ENCODE peak calls at places on chromosomes 16 and 17, in seven cellular contexts. N is neuronal stem cell, I is H9, A is IMR-90, D is mesendoderm, X is mesenchymal stem cell, B is H1. G is an unnamed sample. For H3K79me1, the result is how much of the 10 kb centered on the place peaks cover.

GRCh38 chr16:11342021-11342855 is 3.0 kb upstream of the RMI2 start:
- DNase-seq in D (no peak), X (no peak), A (no peak), B (no peak), I (no peak), N (no peak), G (no peak)

GRCh38 chr17:82092628-82092994 is 5.4 kb downstream of the FASN start:
- DNase-seq in X (no peak), A (no peak), B (no peak), I (no peak), N (no peak), D (no peak), G (no peak)

GRCh38 chr16:23479138-23479537 is 26.1 kb upstream of the COG7 start:
- DNase-seq in B (no peak), D (no peak), X (no peak), A (no peak), N (no peak), I (no peak), G (no peak)

GRCh38 chr17:65071861-65072260 is 15.3 kb upstream of the GNA13 start:
- DNase-seq in N (no peak), I (no peak), A (peak), D (no peak), B (no peak), X (no peak), G (no peak)

GRCh38 chr17:4721203-4722135 is 9.8 kb upstream of the MED11 start:
- DNase-seq in D (no peak), B (no peak), X (no peak), I (no peak), A (peak), N (no peak), G (no peak)

GRCh38 chr16:71933913-71934696 is 38.8 kb downstream of the IST1 start:
- DNase-seq in D (no peak), N (no peak), B (no peak), I (no peak), X (peak), A (peak), G (no peak)

GRCh38 chr16:30894540-30895368 is 877 bp upstream of the BCL7C start:
- DNase-seq in A (no peak), N (no peak), X (peak), I (no peak), B (no peak), D (no peak), G (no peak)

GRCh38 chr17:75487351-75488070 is 27.8 kb downstream of the CASKIN2 start:
- DNase-seq in D (peak), X (peak), I (no peak), N (no peak), A (no peak), B (no peak), G (no peak)

GRCh38 chr16:84065536-84066132 is 23.0 kb upstream of the SLC38A8 start:
- DNase-seq in A (peak), D (peak), N (no peak), I (peak), X (peak), B (no peak), G (peak)

GRCh38 chr16:68707341-68708152 is 29.5 kb upstream of the CDH1 start:
- DNase-seq in X (peak), D (peak), N (peak), I (peak), B (peak), A (no peak), G (peak)

GRCh38 chr17:14428640-14429029 is 127.8 kb downstream of the HS3ST3B1 start:
- DNase-seq in A (no peak), B (no peak), X (no peak), N (no peak), D (no peak), I (no peak), G (no peak)

GRCh38 chr17:17748179-17748578 is 66.9 kb downstream of the RAI1 start:
- DNase-seq in B (no peak), N (no peak), A (no peak), X (no peak), D (no peak), I (no peak), G (no peak)

GRCh38 chr17:2194778-2195417 is 108.7 kb downstream of the SMG6 start:
- DNase-seq in A (no peak), I (peak), B (peak), N (no peak), D (peak), X (no peak), G (no peak)

GRCh38 chr16:23710504-23710903 is 2.5 kb downstream of the ERN2 start:
- DNase-seq in B (no peak), D (no peak), A (no peak), I (no peak), N (no peak), X (no peak), G (no peak)

GRCh38 chr16:67731071-67731810 is 12.1 kb upstream of the GFOD2 start:
- DNase-seq in A (no peak), I (no peak), N (no peak), D (no peak), X (no peak), B (no peak), G (no peak)

GRCh38 chr17:7851438-7852261 is 3.2 kb upstream of the TMEM88 start:
- DNase-seq in B (peak), D (peak), N (peak), X (peak), I (peak), A (peak), G (peak)

GRCh38 chr16:86470964-86471363 is 39.4 kb upstream of the FOXF1 start:
- DNase-seq in N (no peak), X (no peak), D (no peak), I (no peak), B (no peak), A (no peak), G (no peak)
- H3K4ac ChIP-seq in N (no peak), X (no peak), D (no peak), I (no peak), B (no peak), A (peak), G (no peak)

DNA sequence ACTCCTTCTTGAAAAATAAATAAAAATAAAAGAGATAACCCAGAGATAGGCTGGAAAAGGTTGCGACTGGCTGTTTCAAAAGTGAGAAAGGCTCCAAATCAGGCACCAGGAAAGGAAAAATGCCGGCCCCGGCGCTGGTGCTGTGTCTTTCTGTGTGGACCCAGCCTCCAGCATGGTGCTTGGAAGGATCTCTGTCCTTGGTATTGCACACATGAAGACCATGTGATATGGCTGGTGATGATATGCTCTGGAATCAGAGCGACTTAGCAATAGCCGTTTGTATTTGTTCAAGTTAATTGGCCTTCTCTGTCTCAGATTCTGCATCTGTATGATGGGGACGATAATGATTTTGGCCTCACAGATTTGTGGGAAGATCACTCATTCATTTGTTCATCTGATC is 3.4 kb downstream of the WSCD1 start:
- DNase-seq in I (no peak), N (no peak), A (no peak), D (no peak), X (no peak), B (no peak), G (no peak)
- H3K79me1 ChIP-seq in I (under half), N (under half), A (under half), D (under half), X (under half), B (under half), G (under half)

GRCh38 chr16:1181715-1182671 is 29.1 kb downstream of the CACNA1H start:
- DNase-seq in N (no peak), X (peak), D (no peak), B (no peak), A (peak), I (no peak), G (peak)

GRCh38 chr16:1184156-1184868 is 31.4 kb downstream of the CACNA1H start:
- DNase-seq in A (no peak), B (no peak), I (no peak), X (no peak), D (peak), N (no peak), G (peak)

GRCh38 chr16:1188781-1189189 is 35.9 kb downstream of the CACNA1H start:
- DNase-seq in B (peak), X (peak), I (peak), D (peak), N (peak), A (peak), G (peak)

GRCh38 chr16:1183235-1183907 is 30.5 kb downstream of the CACNA1H start:
- DNase-seq in B (no peak), N (no peak), X (peak), I (no peak), A (peak), D (peak), G (peak)

DNA sequence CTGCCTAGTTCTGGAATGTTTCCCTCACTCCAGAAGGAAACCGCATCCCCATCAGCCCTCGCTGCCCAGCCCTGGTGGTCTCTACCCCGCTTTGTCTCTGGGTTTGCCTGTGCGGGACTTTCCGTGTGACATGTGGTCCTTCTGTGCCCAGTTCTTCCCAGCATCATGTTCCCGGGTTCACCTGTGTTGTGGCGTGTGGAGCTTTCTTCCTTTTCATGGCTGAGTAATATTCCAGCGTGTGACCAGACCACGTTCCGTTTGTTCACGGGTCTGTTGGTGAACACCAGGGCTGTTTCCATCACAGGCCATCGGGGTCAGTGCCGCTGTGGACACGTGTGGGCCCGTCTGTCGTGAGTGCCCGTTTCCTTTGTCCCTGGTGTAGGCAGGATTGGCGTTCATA is 32.1 kb downstream of the CACNA1H start:
- DNase-seq in B (no peak), X (no peak), A (no peak), D (no peak), I (no peak), N (no peak), G (no peak)
- H3K4ac ChIP-seq in B (no peak), X (no peak), A (no peak), D (no peak), I (no peak), N (no peak), G (no peak)

GRCh38 chr17:47674503-47674902 is 19.5 kb upstream of the TBKBP1 start:
- DNase-seq in A (no peak), D (no peak), I (no peak), X (no peak), B (no peak), N (no peak), G (no peak)

GRCh38 chr17:47676199-47676472 is 17.8 kb upstream of the TBKBP1 start:
- DNase-seq in I (no peak), N (no peak), B (no peak), X (no peak), A (no peak), D (no peak), G (no peak)

GRCh38 chr17:47676510-47676909 is 17.5 kb upstream of the TBKBP1 start:
- DNase-seq in X (no peak), N (no peak), D (no peak), B (no peak), A (no peak), I (no peak), G (no peak)

GRCh38 chr17:47678196-47678595 is 15.8 kb upstream of the TBKBP1 start:
- DNase-seq in N (no peak), I (no peak), B (no peak), X (no peak), D (no peak), A (no peak), G (no peak)

DNA sequence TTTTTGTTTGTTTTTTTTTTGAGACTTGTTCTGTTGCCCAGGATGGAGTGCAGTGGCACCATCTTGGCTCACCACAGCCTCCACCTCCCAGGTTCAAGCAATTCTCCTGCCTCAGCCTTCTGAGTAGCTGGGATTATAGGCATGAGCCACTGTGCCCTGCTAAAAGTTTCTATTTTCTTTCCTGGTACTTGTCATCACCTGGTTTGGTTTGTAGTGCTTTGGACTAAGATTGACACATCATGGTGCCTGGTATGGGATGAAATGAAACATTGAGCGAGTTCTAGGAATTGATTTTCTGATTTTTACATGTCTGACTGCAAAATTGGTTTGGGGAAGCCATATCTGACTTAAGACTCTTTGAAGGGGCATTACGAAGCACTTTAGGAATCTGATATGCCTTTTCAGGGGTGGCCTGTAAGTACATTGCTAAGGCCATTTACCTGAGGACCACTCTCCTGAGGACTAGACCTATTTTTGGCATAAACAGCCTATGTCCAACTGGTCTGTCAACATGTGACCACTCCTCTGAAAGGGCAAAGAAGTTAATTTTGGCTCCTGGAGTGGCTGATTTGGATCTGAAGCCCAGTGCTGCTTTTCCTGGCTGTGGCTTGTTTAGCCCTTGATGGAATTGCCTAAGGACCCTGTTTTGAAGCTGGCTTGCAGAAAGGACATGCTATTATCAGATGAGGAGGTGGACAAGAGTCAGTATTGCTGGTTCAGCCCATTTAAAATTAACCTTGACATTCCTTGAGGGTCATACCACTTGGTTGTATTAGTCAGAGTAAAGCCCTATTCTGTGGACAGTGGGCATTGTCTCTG is 18.4 kb upstream of the TBKBP1 start:
- DNase-seq in D (no peak), N (no peak), X (no peak), I (no peak), B (no peak), A (no peak), G (no peak)
- H3K79me1 ChIP-seq in D (under half), N (under half), X (under half), I (under half), B (under half), A (under half), G (under half)

GRCh38 chr17:57692770-57693169 is 52.3 kb downstream of the CCDC182 start:
- DNase-seq in X (no peak), D (no peak), A (no peak), B (no peak), I (no peak), N (no peak), G (no peak)

GRCh38 chr17:57689254-57689653 is 55.8 kb downstream of the CCDC182 start:
- DNase-seq in D (no peak), I (no peak), X (no peak), A (no peak), N (no peak), B (no peak), G (no peak)

GRCh38 chr17:57696050-57696449 is 49.0 kb downstream of the CCDC182 start:
- DNase-seq in B (peak), I (no peak), A (no peak), X (no peak), D (no peak), N (no peak), G (no peak)

GRCh38 chr17:57694051-57694450 is 51.0 kb downstream of the CCDC182 start:
- DNase-seq in B (no peak), D (no peak), A (no peak), I (no peak), X (no peak), N (no peak), G (peak)

GRCh38 chr17:57691939-57692338 is 53.2 kb downstream of the CCDC182 start:
- DNase-seq in D (no peak), N (no peak), X (no peak), A (no peak), I (no peak), B (no peak), G (no peak)
- H3K4ac ChIP-seq in D (no peak), N (no peak), X (no peak), A (no peak), I (no peak), B (no peak), G (no peak)

GRCh38 chr17:66506641-66507040 is 204.2 kb downstream of the PRKCA start:
- DNase-seq in A (peak), D (no peak), I (no peak), B (no peak), X (peak), N (no peak), G (no peak)
- H3K79me1 ChIP-seq in A (under half), D (under half), I (under half), B (under half), X (under half), N (under half), G (under half)

GRCh38 chr17:72152392-72152727 is 31.5 kb downstream of the SOX9 start:
- DNase-seq in N (no peak), D (no peak), X (no peak), I (no peak), A (peak), B (no peak), G (no peak)
- H3K4ac ChIP-seq in N (no peak), D (no peak), X (no peak), I (no peak), A (no peak), B (no peak), G (no peak)

DNA sequence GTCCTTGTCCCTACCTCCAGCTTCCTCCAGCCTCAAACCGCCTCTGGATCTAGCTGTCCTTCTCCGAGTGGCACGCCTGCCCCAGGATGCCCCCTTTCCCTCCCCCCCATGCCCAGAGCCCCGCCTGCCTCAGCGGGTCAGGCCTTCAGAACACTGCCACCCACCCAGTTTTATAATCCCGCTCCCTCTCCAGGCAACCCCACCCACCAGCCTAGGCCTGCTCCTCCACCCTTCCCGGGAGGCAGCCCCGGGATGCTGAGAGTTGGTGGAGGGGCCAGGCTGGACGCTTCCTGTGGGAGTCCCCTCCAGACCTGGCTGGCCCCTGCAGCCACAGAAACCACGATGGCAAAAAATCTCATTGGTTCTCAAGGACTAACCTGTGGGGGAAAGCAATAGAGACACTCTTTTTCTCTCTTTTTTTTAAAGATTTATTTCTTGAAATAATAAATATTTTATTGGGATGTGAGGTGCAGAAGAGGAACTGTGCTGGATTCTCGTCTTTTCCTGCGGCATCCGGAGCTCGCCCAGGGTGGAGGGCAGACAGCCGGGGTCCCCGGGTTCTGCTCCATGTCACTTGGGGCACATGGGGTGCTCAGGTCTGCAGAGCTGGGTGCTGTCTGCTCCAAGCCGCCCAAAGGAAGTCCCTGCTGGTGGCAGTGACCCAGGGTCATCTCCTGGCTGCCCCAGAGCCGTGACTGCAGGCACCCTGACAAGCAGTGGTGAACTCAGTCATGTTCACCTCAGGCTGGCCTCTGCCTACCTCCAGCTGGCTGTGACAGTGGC is 81.9 kb downstream of the MGAT5B start:
- DNase-seq in A (no peak), I (no peak), N (no peak), D (no peak), X (no peak), B (no peak), G (no peak)
- H3K79me1 ChIP-seq in A (under half), I (under half), N (under half), D (under half), X (under half), B (under half), G (under half)